ENCODE peak calls at places on chromosome 11, in nine cellular contexts. A is germinal center; X is activated T-cell treated with anti-CD3 and anti-CD28 coated beads, Interleukin-2, amount 50 U/mL, for 24 hours; W is aorta; K is activated CD8-positive, alpha-beta memory T cell treated with anti-CD3 and anti-CD28 coated beads, Interleukin-2, amount 50 U/mL, for 4 hours; P is astrocyte; R is NCI-H526; T is lower leg skin; Y is memory B cell. Q is an unnamed sample.

GRCh38 chr11:125376117-125376516 is 119.9 kb downstream of the FEZ1 start:
- DNase-seq in A (no peak), X (no peak), W (peak), K (no peak), P (peak), R (peak), T (no peak), Y (no peak), Q (no peak)

GRCh38 chr11:47109051-47109791 is 67.5 kb downstream of the ARFGAP2 start:
- DNase-seq in A (no peak), X (no peak), W (no peak), K (no peak), P (no peak), R (peak), T (no peak), Y (no peak), Q (no peak)

GRCh38 chr11:17221968-17222367 is 14.2 kb upstream of the PIK3C2A start:
- DNase-seq in A (no peak), X (no peak), W (no peak), K (no peak), P (peak), R (no peak), T (no peak), Y (no peak), Q (no peak)

GRCh38 chr11:108221981-108222685 is at the start of gene NPAT:
- DNase-seq in A (peak), X (no peak), W (no peak), K (no peak), P (no peak), R (no peak), T (peak), Y (no peak), Q (peak)

GRCh38 chr11:8262552-8263108 is 1.0 kb downstream of the LMO1 start:
- DNase-seq in A (peak), X (peak), W (no peak), K (no peak), P (peak), R (peak), T (peak), Y (peak), Q (peak)

GRCh38 chr11:123137496-123138270 is 57.4 kb downstream of the CLMP start:
- DNase-seq in A (no peak), X (no peak), W (peak), K (no peak), P (peak), R (no peak), T (peak), Y (no peak), Q (peak)

GRCh38 chr11:118258410-118258809 is 5.7 kb downstream of the MPZL2 start:
- DNase-seq in A (no peak), X (no peak), W (no peak), K (no peak), P (no peak), R (peak), T (no peak), Y (no peak), Q (no peak)

GRCh38 chr11:79060534-79060933 is 380.3 kb downstream of the TENM4 start:
- DNase-seq in A (no peak), X (no peak), W (no peak), K (no peak), P (no peak), R (no peak), T (no peak), Y (no peak), Q (no peak)

GRCh38 chr11:47464479-47464878 is 15.5 kb upstream of the RAPSN start:
- DNase-seq in A (no peak), X (no peak), W (no peak), K (no peak), P (peak), R (peak), T (no peak), Y (no peak), Q (no peak)

GRCh38 chr11:35905901-35906661 is 37.8 kb upstream of the LDLRAD3 start:
- DNase-seq in A (no peak), X (no peak), W (no peak), K (no peak), P (no peak), R (no peak), T (no peak), Y (no peak), Q (no peak)

GRCh38 chr11:89159974-89160373 is 17.7 kb upstream of the TYR start:
- DNase-seq in A (no peak), X (no peak), W (no peak), K (no peak), P (no peak), R (no peak), T (no peak), Y (no peak), Q (no peak)

GRCh38 chr11:94305146-94305545 is 766 bp downstream of the IZUMO1R start:
- DNase-seq in A (no peak), X (no peak), W (no peak), K (no peak), P (no peak), R (no peak), T (no peak), Y (no peak), Q (no peak)

GRCh38 chr11:128862421-128862820 is 4.7 kb downstream of the KCNJ1 start:
- DNase-seq in A (no peak), X (no peak), W (no peak), K (no peak), P (no peak), R (no peak), T (no peak), Y (no peak), Q (peak)

GRCh38 chr11:75931124-75931523 is 116.1 kb downstream of the UVRAG start:
- DNase-seq in A (no peak), X (no peak), W (no peak), K (no peak), P (peak), R (no peak), T (no peak), Y (no peak), Q (no peak)

Q was measured in Peyer's patch.